ENCODE peak calls at places on chromosomes 7 and 10, in eight cellular contexts. O is K562, H is GM12892, G is esophagus muscularis mucosa, Q is GM12891, V is transverse colon, W is SK-N-SH, T is sigmoid colon. L is an unnamed sample.

GRCh38 chr7:105643384-105643783 is 62.1 kb upstream of the EFCAB10 start:
- DNase-seq in O (peak), H (no peak), G (no peak), Q (no peak), V (no peak), W (peak), T (peak), L (no peak)

GRCh38 chr7:141571059-141571458 is 19.8 kb downstream of the AGK start:
- DNase-seq in O (no peak), H (no peak), G (no peak), Q (no peak), V (no peak), W (no peak), T (no peak), L (no peak)

GRCh38 chr10:50605280-50606270 is 18.2 kb downstream of the SGMS1 start:
- DNase-seq in O (peak), H (no peak), G (no peak), Q (no peak), V (peak), W (no peak), T (peak), L (peak)

GRCh38 chr7:23486002-23486773 is 15.9 kb upstream of the IGF2BP3 start:
- DNase-seq in O (no peak), H (no peak), G (no peak), Q (no peak), V (no peak), W (no peak), T (no peak), L (no peak)

GRCh38 chr7:108358553-108358952 is 97.7 kb downstream of the NRCAM start:
- DNase-seq in O (no peak), H (no peak), G (no peak), Q (no peak), V (no peak), W (peak), T (no peak), L (no peak)

GRCh38 chr10:44047361-44047760 is 337.5 kb downstream of the CXCL12 start:
- DNase-seq in O (no peak), H (no peak), G (no peak), Q (no peak), V (no peak), W (no peak), T (no peak), L (no peak)

GRCh38 chr7:149220534-149220933 is 18.9 kb upstream of the ZNF212 start:
- DNase-seq in O (no peak), H (no peak), G (no peak), Q (no peak), V (no peak), W (peak), T (no peak), L (no peak)

GRCh38 chr7:37180828-37181549 is 267.7 kb downstream of the ELMO1 start:
- DNase-seq in O (no peak), H (no peak), G (no peak), Q (no peak), V (no peak), W (no peak), T (no peak), L (no peak)

GRCh38 chr10:7952251-7952650 is 102.2 kb upstream of the GATA3 start:
- DNase-seq in O (no peak), H (no peak), G (no peak), Q (no peak), V (no peak), W (no peak), T (no peak), L (no peak)

GRCh38 chr10:119665901-119666708 is 14.9 kb downstream of the BAG3 start:
- DNase-seq in O (no peak), H (no peak), G (no peak), Q (no peak), V (no peak), W (no peak), T (no peak), L (no peak)

GRCh38 chr10:79070611-79071534 is 2.1 kb downstream of the ZMIZ1 start:
- DNase-seq in O (peak), H (no peak), G (peak), Q (no peak), V (peak), W (peak), T (peak), L (peak)

GRCh38 chr7:66630529-66630928 is 1.8 kb downstream of the KCTD7 start:
- DNase-seq in O (no peak), H (no peak), G (no peak), Q (no peak), V (no peak), W (no peak), T (no peak), L (no peak)

GRCh38 chr10:52486840-52487611 is 172.9 kb downstream of the DKK1 start:
- DNase-seq in O (no peak), H (no peak), G (no peak), Q (no peak), V (no peak), W (no peak), T (no peak), L (no peak)

GRCh38 chr7:128266891-128267839 is 26.1 kb downstream of the LEP start:
- DNase-seq in O (peak), H (no peak), G (no peak), Q (no peak), V (peak), W (peak), T (peak), L (peak)

GRCh38 chr10:44389150-44389549 is 4.3 kb upstream of the CXCL12 start:
- DNase-seq in O (no peak), H (no peak), G (no peak), Q (no peak), V (no peak), W (no peak), T (peak), L (no peak)

GRCh38 chr10:50375051-50375452 is 123.7 kb upstream of the ASAH2 start:
- DNase-seq in O (no peak), H (no peak), G (no peak), Q (no peak), V (no peak), W (no peak), T (no peak), L (no peak)

GRCh38 chr10:63466168-63466935 is 575 bp upstream of the JMJD1C start:
- DNase-seq in O (peak), H (no peak), G (no peak), Q (peak), V (peak), W (peak), T (peak), L (peak)

GRCh38 chr7:19069842-19070241 is 47.6 kb downstream of the TWIST1 start:
- DNase-seq in O (no peak), H (no peak), G (no peak), Q (no peak), V (no peak), W (no peak), T (no peak), L (no peak)

GRCh38 chr7:1290262-1291039 is 57.8 kb downstream of the UNCX start:
- DNase-seq in O (no peak), H (no peak), G (no peak), Q (no peak), V (no peak), W (no peak), T (no peak), L (peak)

GRCh38 chr7:133854739-133855138 is 272.4 kb upstream of the LRGUK start:
- DNase-seq in O (peak), H (no peak), G (no peak), Q (no peak), V (no peak), W (peak), T (no peak), L (no peak)

GRCh38 chr10:113094114-113094486 is 144.1 kb downstream of the TCF7L2 start:
- DNase-seq in O (no peak), H (no peak), G (no peak), Q (no peak), V (no peak), W (no peak), T (no peak), L (no peak)

GRCh38 chr7:50560865-50561351 is 4.3 kb downstream of the DDC start:
- DNase-seq in O (no peak), H (no peak), G (no peak), Q (no peak), V (no peak), W (peak), T (no peak), L (no peak)

GRCh38 chr10:132514841-132515521 is 22.6 kb upstream of the INPP5A start:
- DNase-seq in O (no peak), H (no peak), G (no peak), Q (no peak), V (no peak), W (no peak), T (peak), L (peak)

GRCh38 chr10:122018951-122019413 is 30.0 kb downstream of the TACC2 start:
- DNase-seq in O (no peak), H (no peak), G (no peak), Q (no peak), V (peak), W (no peak), T (no peak), L (peak)

GRCh38 chr7:45683556-45684148 is 109.5 kb downstream of the ADCY1 start:
- DNase-seq in O (no peak), H (no peak), G (peak), Q (no peak), V (no peak), W (no peak), T (no peak), L (peak)

GRCh38 chr10:28878236-28878970 is 201.1 kb downstream of the BAMBI start:
- DNase-seq in O (peak), H (no peak), G (peak), Q (no peak), V (no peak), W (no peak), T (no peak), L (no peak)

GRCh38 chr7:1920886-1921285 is 250.8 kb downstream of the ELFN1 start:
- DNase-seq in O (no peak), H (no peak), G (no peak), Q (no peak), V (no peak), W (no peak), T (no peak), L (no peak)

GRCh38 chr10:121556448-121556847 is 41.8 kb downstream of the FGFR2 start:
- DNase-seq in O (no peak), H (no peak), G (no peak), Q (no peak), V (no peak), W (peak), T (no peak), L (no peak)

GRCh38 chr10:4174197-4174596 is 389.2 kb upstream of the KLF6 start:
- DNase-seq in O (peak), H (no peak), G (no peak), Q (no peak), V (no peak), W (peak), T (no peak), L (no peak)

GRCh38 chr7:159015081-159015893 is 129.4 kb downstream of the VIPR2 start:
- DNase-seq in O (peak), H (no peak), G (no peak), Q (no peak), V (peak), W (no peak), T (peak), L (peak)

GRCh38 chr10:48655426-48656240 is 29.0 kb upstream of the WDFY4 start:
- DNase-seq in O (peak), H (no peak), G (peak), Q (no peak), V (peak), W (peak), T (peak), L (peak)

GRCh38 chr10:68301790-68302502 is 29.9 kb upstream of the HNRNPH3 start:
- DNase-seq in O (peak), H (no peak), G (no peak), Q (no peak), V (no peak), W (peak), T (no peak), L (no peak)

GRCh38 chr7:81684513-81685262 is 85.2 kb downstream of the HGF start:
- DNase-seq in O (no peak), H (no peak), G (peak), Q (no peak), V (peak), W (peak), T (peak), L (peak)

GRCh38 chr10:128078136-128078969 is 47.9 kb downstream of the MKI67 start:
- DNase-seq in O (peak), H (peak), G (no peak), Q (peak), V (peak), W (peak), T (peak), L (no peak)

DNA sequence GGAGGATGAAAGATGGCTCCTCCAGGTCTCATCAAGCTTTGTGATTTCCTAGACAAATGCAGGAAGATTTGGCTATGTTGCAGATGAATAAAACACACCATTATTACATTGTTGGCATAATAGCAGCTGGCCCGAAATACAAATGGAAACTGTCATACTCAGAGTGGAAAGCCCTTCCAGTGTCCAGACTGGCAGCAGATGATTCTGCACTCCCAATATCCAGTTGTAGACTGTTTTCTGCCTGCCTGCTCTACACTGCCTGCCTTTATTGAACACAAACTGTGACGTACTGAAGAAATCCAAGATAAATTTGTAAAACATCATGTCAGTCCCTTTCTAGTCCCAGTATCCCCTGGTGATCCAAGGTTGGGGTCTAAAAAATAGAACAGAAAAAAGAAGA is 99.7 kb upstream of the FZD1 start:
- DNase-seq in O (no peak), H (no peak), G (no peak), Q (no peak), V (no peak), W (no peak), T (no peak), L (no peak)
- TF ChIP-seq POLR2AphosphoS5 in O (no peak), H (no peak), G (no peak), Q (no peak), V (no peak), W (no peak), T (no peak), L (no peak)

DNA sequence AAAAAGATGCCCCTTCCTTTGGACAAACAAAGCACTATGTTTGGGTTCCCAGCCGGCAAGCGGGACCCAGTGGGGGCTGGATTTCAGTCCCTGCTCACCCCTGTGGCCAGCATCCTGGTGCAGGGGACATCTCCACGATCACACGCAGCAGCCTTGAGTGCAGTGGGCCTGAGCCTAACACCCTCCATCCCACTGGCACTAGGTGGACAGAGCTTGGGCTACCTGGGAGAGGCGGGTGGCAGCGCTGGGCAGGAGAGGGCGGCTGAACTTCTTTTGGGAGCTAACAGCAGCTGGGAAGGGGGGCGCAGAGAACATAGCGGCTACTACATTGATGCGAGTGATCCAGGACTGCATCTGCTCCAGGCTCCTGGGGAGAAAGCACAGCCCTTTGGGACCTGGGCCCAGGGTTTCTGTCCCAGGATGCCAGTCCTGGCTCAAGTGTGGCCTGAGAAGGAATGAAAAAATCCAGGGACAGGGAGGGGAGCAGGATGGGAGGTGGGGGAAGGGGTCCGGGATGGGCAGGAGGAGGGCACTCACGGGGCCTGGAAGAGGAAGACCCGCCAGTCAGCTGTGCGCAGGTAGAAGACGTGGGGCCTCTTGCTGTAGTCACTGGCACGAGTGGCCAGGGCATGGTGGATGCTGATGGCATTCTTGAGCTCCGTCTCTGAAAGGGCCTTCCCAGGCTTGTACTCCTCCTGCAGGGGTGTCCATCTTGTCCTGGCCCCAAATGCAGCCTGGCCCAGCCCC is 9.0 kb downstream of the NFKB2 start:
- DNase-seq in O (no peak), H (no peak), G (no peak), Q (no peak), V (no peak), W (no peak), T (no peak), L (no peak)
- TF ChIP-seq POLR2AphosphoS5 in O (no peak), H (peak), G (no peak), Q (peak), V (no peak), W (no peak), T (no peak), L (no peak)

GRCh38 chr7:129615018-129615417 is 3.5 kb downstream of the NRF1 start:
- DNase-seq in O (no peak), H (no peak), G (no peak), Q (peak), V (no peak), W (no peak), T (no peak), L (no peak)

GRCh38 chr7:129611246-129612111 is at the start of gene NRF1:
- DNase-seq in O (peak), H (peak), G (peak), Q (peak), V (peak), W (peak), T (peak), L (peak)

GRCh38 chr7:129610709-129611245 is 743 bp upstream of the NRF1 start:
- DNase-seq in O (peak), H (no peak), G (no peak), Q (no peak), V (no peak), W (peak), T (no peak), L (no peak)

GRCh38 chr7:129612112-129613015 is 844 bp downstream of the NRF1 start:
- DNase-seq in O (peak), H (peak), G (no peak), Q (no peak), V (peak), W (peak), T (peak), L (peak)

GRCh38 chr7:129613016-129613337 is 1.5 kb downstream of the NRF1 start:
- DNase-seq in O (no peak), H (no peak), G (no peak), Q (no peak), V (no peak), W (no peak), T (no peak), L (no peak)
- TF ChIP-seq POLR2AphosphoS5 in O (no peak), H (no peak), G (no peak), Q (no peak), V (no peak), W (no peak), T (no peak), L (no peak)

GRCh38 chr10:30705086-30705624 is 75.6 kb upstream of the LYZL2 start:
- DNase-seq in O (no peak), H (no peak), G (no peak), Q (no peak), V (peak), W (no peak), T (no peak), L (no peak)

GRCh38 chr10:30704016-30704600 is 74.6 kb upstream of the LYZL2 start:
- DNase-seq in O (no peak), H (no peak), G (no peak), Q (no peak), V (no peak), W (no peak), T (no peak), L (no peak)

GRCh38 chr10:30702860-30703259 is 73.3 kb upstream of the LYZL2 start:
- DNase-seq in O (no peak), H (no peak), G (no peak), Q (no peak), V (no peak), W (no peak), T (no peak), L (no peak)

GRCh38 chr10:30697806-30698205 is 68.3 kb upstream of the LYZL2 start:
- DNase-seq in O (no peak), H (no peak), G (no peak), Q (no peak), V (no peak), W (no peak), T (no peak), L (no peak)

DNA sequence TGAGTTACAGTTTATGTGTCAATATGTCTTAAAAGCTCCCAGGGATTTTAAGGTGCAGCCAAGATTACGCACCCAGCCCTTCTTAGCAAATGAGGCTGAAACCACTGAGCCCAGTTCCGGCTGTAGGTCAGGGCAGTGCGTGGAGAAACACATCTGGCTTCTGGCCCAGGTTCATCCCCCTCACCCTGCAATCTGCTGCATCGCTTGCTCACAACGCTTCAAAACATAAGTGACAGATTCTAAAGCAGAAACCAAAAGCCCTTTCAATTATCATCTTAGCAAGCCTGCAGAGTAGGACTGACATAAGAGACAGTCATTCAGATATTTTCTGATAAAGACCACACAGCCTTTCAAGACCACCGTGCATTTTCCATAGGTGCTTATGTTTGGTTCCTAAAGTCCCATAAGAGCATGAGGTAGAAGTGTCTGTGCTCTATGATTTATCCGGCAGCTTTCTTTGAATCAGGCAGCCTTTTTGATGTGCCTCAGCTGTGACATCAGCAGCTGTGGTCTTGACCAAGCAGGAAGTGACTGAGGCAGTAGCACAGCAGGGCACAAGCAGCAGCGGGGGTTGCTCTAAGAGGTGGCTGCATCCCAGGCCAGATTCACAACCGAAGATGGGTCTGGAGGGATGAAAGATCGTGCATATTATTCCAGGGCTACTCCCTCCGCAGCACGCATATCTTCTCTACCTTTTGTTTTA is 72.1 kb upstream of the LYZL2 start:
- DNase-seq in O (no peak), H (peak), G (no peak), Q (no peak), V (peak), W (peak), T (no peak), L (peak)
- TF ChIP-seq POLR2AphosphoS5 in O (no peak), H (peak), G (no peak), Q (peak), V (no peak), W (no peak), T (no peak), L (no peak)

GRCh38 chr10:124739119-124739921 is 4.9 kb downstream of the FAM53B start:
- DNase-seq in O (no peak), H (no peak), G (peak), Q (no peak), V (no peak), W (no peak), T (peak), L (no peak)

GRCh38 chr10:124739996-124740373 is 4.2 kb downstream of the FAM53B start:
- DNase-seq in O (no peak), H (no peak), G (no peak), Q (no peak), V (no peak), W (no peak), T (no peak), L (no peak)

GRCh38 chr10:124741922-124742417 is 2.2 kb downstream of the FAM53B start:
- DNase-seq in O (peak), H (no peak), G (no peak), Q (no peak), V (peak), W (no peak), T (peak), L (no peak)

GRCh38 chr10:124741281-124741921 is 2.8 kb downstream of the FAM53B start:
- DNase-seq in O (peak), H (peak), G (no peak), Q (peak), V (peak), W (peak), T (peak), L (peak)

GRCh38 chr10:124740374-124741280 is 3.6 kb downstream of the FAM53B start:
- DNase-seq in O (no peak), H (no peak), G (no peak), Q (no peak), V (peak), W (no peak), T (peak), L (no peak)
- TF ChIP-seq POLR2AphosphoS5 in O (no peak), H (no peak), G (no peak), Q (no peak), V (no peak), W (no peak), T (peak), L (no peak)

GRCh38 chr10:124701881-124702656 is 42.1 kb downstream of the FAM53B start:
- DNase-seq in O (peak), H (no peak), G (no peak), Q (no peak), V (peak), W (no peak), T (no peak), L (no peak)
- TF ChIP-seq POLR2AphosphoS5 in O (no peak), H (no peak), G (no peak), Q (no peak), V (no peak), W (no peak), T (no peak), L (no peak)

GRCh38 chr7:132207211-132207610 is 369.1 kb downstream of the PLXNA4 start:
- DNase-seq in O (no peak), H (no peak), G (no peak), Q (no peak), V (no peak), W (no peak), T (peak), L (no peak)
- TF ChIP-seq POLR2AphosphoS5 in O (no peak), H (no peak), G (no peak), Q (no peak), V (no peak), W (no peak), T (no peak), L (no peak)

GRCh38 chr7:84085147-84085546 is 109.4 kb downstream of the SEMA3A start:
- DNase-seq in O (no peak), H (no peak), G (no peak), Q (no peak), V (no peak), W (no peak), T (no peak), L (no peak)
- TF ChIP-seq POLR2AphosphoS5 in O (no peak), H (no peak), G (no peak), Q (no peak), V (no peak), W (no peak), T (no peak), L (no peak)

L was measured in stomach.